ENCODE peak calls at places on chromosomes 5 and 9, in nine cellular contexts. One of them, this sample, is unnamed. For H3K9me3, the result is how much of the 10 kb centered on the place peaks cover.

GRCh38 chr5:54469655-54470054 is 14.2 kb downstream of the HSPB3 start:
- DNase-seq in lower lobe of right lung: no peak
- DNase-seq in psoas muscle: no peak
- DNase-seq in fibroblast of lung: no peak
- DNase-seq in neuronal stem cell: no peak
- DNase-seq in CD4-positive, alpha-beta memory T cell: no peak
- DNase-seq in esophagus squamous epithelium: no peak
- DNase-seq in tibial artery: no peak
- DNase-seq in lung: no peak
- DNase-seq in this sample: no peak

GRCh38 chr9:124126571-124127289 is 115.2 kb downstream of the LHX2 start:
- DNase-seq in lower lobe of right lung: peak
- DNase-seq in psoas muscle: peak
- DNase-seq in fibroblast of lung: peak
- DNase-seq in neuronal stem cell: peak
- DNase-seq in CD4-positive, alpha-beta memory T cell: peak
- DNase-seq in esophagus squamous epithelium: peak
- DNase-seq in tibial artery: peak
- DNase-seq in lung: peak
- DNase-seq in this sample: peak

GRCh38 chr5:110590187-110590586 is 136.3 kb downstream of the TMEM232 start:
- DNase-seq in lower lobe of right lung: no peak
- DNase-seq in psoas muscle: no peak
- DNase-seq in fibroblast of lung: peak
- DNase-seq in neuronal stem cell: no peak
- DNase-seq in CD4-positive, alpha-beta memory T cell: peak
- DNase-seq in esophagus squamous epithelium: no peak
- DNase-seq in tibial artery: no peak
- DNase-seq in lung: no peak
- DNase-seq in this sample: no peak

GRCh38 chr9:33506626-33507370 is 17.3 kb upstream of the ANKRD18B start:
- DNase-seq in lower lobe of right lung: no peak
- DNase-seq in psoas muscle: no peak
- DNase-seq in fibroblast of lung: peak
- DNase-seq in neuronal stem cell: no peak
- DNase-seq in CD4-positive, alpha-beta memory T cell: no peak
- DNase-seq in esophagus squamous epithelium: no peak
- DNase-seq in tibial artery: no peak
- DNase-seq in lung: peak
- DNase-seq in this sample: no peak

GRCh38 chr9:87713278-87713989 is 12.5 kb upstream of the CTSL start:
- DNase-seq in lower lobe of right lung: peak
- DNase-seq in psoas muscle: peak
- DNase-seq in fibroblast of lung: peak
- DNase-seq in neuronal stem cell: no peak
- DNase-seq in CD4-positive, alpha-beta memory T cell: no peak
- DNase-seq in esophagus squamous epithelium: peak
- DNase-seq in tibial artery: peak
- DNase-seq in lung: peak
- DNase-seq in this sample: no peak

GRCh38 chr9:5563417-5563815 is 53.1 kb downstream of the PDCD1LG2 start:
- DNase-seq in lower lobe of right lung: no peak
- DNase-seq in psoas muscle: no peak
- DNase-seq in fibroblast of lung: peak
- DNase-seq in neuronal stem cell: no peak
- DNase-seq in CD4-positive, alpha-beta memory T cell: no peak
- DNase-seq in esophagus squamous epithelium: no peak
- DNase-seq in tibial artery: no peak
- DNase-seq in lung: no peak
- DNase-seq in this sample: no peak

GRCh38 chr5:140737486-140737885 is 37.2 kb downstream of the ZMAT2 start:
- DNase-seq in lower lobe of right lung: no peak
- DNase-seq in psoas muscle: no peak
- DNase-seq in fibroblast of lung: no peak
- DNase-seq in neuronal stem cell: no peak
- DNase-seq in CD4-positive, alpha-beta memory T cell: no peak
- DNase-seq in esophagus squamous epithelium: no peak
- DNase-seq in tibial artery: no peak
- DNase-seq in lung: no peak
- DNase-seq in this sample: no peak

GRCh38 chr5:95861221-95861857 is 38.8 kb upstream of the GLRX start:
- DNase-seq in lower lobe of right lung: peak
- DNase-seq in psoas muscle: peak
- DNase-seq in fibroblast of lung: peak
- DNase-seq in neuronal stem cell: no peak
- DNase-seq in CD4-positive, alpha-beta memory T cell: no peak
- DNase-seq in esophagus squamous epithelium: peak
- DNase-seq in tibial artery: peak
- DNase-seq in lung: peak
- DNase-seq in this sample: no peak

GRCh38 chr5:980001-980588 is 28.5 kb upstream of the NKD2 start:
- DNase-seq in lower lobe of right lung: no peak
- DNase-seq in psoas muscle: no peak
- DNase-seq in fibroblast of lung: peak
- DNase-seq in neuronal stem cell: peak
- DNase-seq in CD4-positive, alpha-beta memory T cell: no peak
- DNase-seq in esophagus squamous epithelium: no peak
- DNase-seq in tibial artery: no peak
- DNase-seq in lung: no peak
- DNase-seq in this sample: no peak

GRCh38 chr5:102799017-102799416 is 43.9 kb downstream of the PAM start:
- DNase-seq in lower lobe of right lung: no peak
- DNase-seq in psoas muscle: no peak
- DNase-seq in fibroblast of lung: peak
- DNase-seq in neuronal stem cell: no peak
- DNase-seq in CD4-positive, alpha-beta memory T cell: no peak
- DNase-seq in esophagus squamous epithelium: no peak
- DNase-seq in tibial artery: no peak
- DNase-seq in lung: no peak
- DNase-seq in this sample: no peak

GRCh38 chr9:99385814-99386279 is 163.8 kb downstream of the SEC61B start:
- DNase-seq in lower lobe of right lung: no peak
- DNase-seq in psoas muscle: no peak
- DNase-seq in fibroblast of lung: peak
- DNase-seq in neuronal stem cell: no peak
- DNase-seq in CD4-positive, alpha-beta memory T cell: no peak
- DNase-seq in esophagus squamous epithelium: no peak
- DNase-seq in tibial artery: no peak
- DNase-seq in lung: no peak
- DNase-seq in this sample: no peak

GRCh38 chr5:172361566-172362238 is 78.1 kb upstream of the UBTD2 start:
- DNase-seq in lower lobe of right lung: peak
- DNase-seq in psoas muscle: peak
- DNase-seq in fibroblast of lung: peak
- DNase-seq in neuronal stem cell: no peak
- DNase-seq in CD4-positive, alpha-beta memory T cell: no peak
- DNase-seq in esophagus squamous epithelium: no peak
- DNase-seq in tibial artery: peak
- DNase-seq in lung: no peak
- DNase-seq in this sample: no peak

GRCh38 chr9:133707065-133707760 is 30.9 kb downstream of the SARDH start:
- DNase-seq in lower lobe of right lung: no peak
- DNase-seq in psoas muscle: peak
- DNase-seq in fibroblast of lung: peak
- DNase-seq in neuronal stem cell: no peak
- DNase-seq in CD4-positive, alpha-beta memory T cell: no peak
- DNase-seq in esophagus squamous epithelium: no peak
- DNase-seq in tibial artery: no peak
- DNase-seq in lung: no peak
- DNase-seq in this sample: no peak

GRCh38 chr5:156934450-156935211 is 28.4 kb downstream of the TIMD4 start:
- DNase-seq in lower lobe of right lung: no peak
- DNase-seq in psoas muscle: no peak
- DNase-seq in fibroblast of lung: no peak
- DNase-seq in neuronal stem cell: no peak
- DNase-seq in CD4-positive, alpha-beta memory T cell: peak
- DNase-seq in esophagus squamous epithelium: no peak
- DNase-seq in tibial artery: no peak
- DNase-seq in lung: no peak
- DNase-seq in this sample: no peak

GRCh38 chr5:89855417-89855816 is 554.1 kb downstream of the CETN3 start:
- DNase-seq in lower lobe of right lung: no peak
- DNase-seq in psoas muscle: no peak
- DNase-seq in fibroblast of lung: no peak
- DNase-seq in neuronal stem cell: no peak
- DNase-seq in CD4-positive, alpha-beta memory T cell: no peak
- DNase-seq in esophagus squamous epithelium: no peak
- DNase-seq in tibial artery: no peak
- DNase-seq in lung: no peak
- DNase-seq in this sample: no peak

GRCh38 chr5:77588175-77588574 is 50.3 kb downstream of the OTP start:
- DNase-seq in lower lobe of right lung: no peak
- DNase-seq in psoas muscle: no peak
- DNase-seq in fibroblast of lung: no peak
- DNase-seq in neuronal stem cell: no peak
- DNase-seq in CD4-positive, alpha-beta memory T cell: no peak
- DNase-seq in esophagus squamous epithelium: no peak
- DNase-seq in tibial artery: no peak
- DNase-seq in lung: no peak
- DNase-seq in this sample: no peak

GRCh38 chr5:81202652-81203051 is 30.5 kb upstream of the CKMT2 start:
- DNase-seq in lower lobe of right lung: no peak
- DNase-seq in psoas muscle: no peak
- DNase-seq in fibroblast of lung: no peak
- DNase-seq in neuronal stem cell: no peak
- DNase-seq in CD4-positive, alpha-beta memory T cell: no peak
- DNase-seq in esophagus squamous epithelium: no peak
- DNase-seq in tibial artery: no peak
- DNase-seq in lung: no peak
- DNase-seq in this sample: no peak

GRCh38 chr9:33453286-33453882 is 6.0 kb upstream of the AQP3 start:
- DNase-seq in lower lobe of right lung: no peak
- DNase-seq in psoas muscle: no peak
- DNase-seq in fibroblast of lung: peak
- DNase-seq in neuronal stem cell: no peak
- DNase-seq in CD4-positive, alpha-beta memory T cell: no peak
- DNase-seq in esophagus squamous epithelium: no peak
- DNase-seq in tibial artery: no peak
- DNase-seq in lung: no peak
- DNase-seq in this sample: no peak

DNA sequence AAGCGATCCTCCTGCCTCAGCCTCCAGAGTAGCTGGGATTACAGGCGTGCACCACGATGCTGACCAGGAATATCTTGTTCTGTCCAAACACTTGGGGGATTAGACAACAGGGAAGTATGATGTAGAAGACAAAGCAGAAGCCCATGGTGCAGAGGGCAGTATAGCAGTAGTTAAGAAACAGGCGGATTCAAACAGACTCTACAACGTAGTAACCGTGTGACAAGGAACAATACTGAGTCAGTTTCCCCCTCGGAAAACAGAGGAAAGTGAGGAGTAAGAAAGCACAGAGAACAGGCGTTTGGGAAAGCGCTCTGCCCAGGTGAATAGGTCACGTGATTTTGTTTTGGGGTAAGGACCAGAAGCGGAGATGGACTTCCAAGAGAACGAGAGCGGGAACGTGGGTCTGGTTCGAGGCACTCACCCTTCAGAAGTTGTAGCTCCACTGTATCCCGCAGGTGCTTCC is 337 bp downstream of the TRUB2 start:
- DNase-seq in lower lobe of right lung: no peak
- DNase-seq in psoas muscle: no peak
- DNase-seq in fibroblast of lung: no peak
- DNase-seq in neuronal stem cell: no peak
- DNase-seq in CD4-positive, alpha-beta memory T cell: no peak
- DNase-seq in esophagus squamous epithelium: no peak
- DNase-seq in tibial artery: no peak
- DNase-seq in lung: no peak
- DNase-seq in this sample: no peak
- H3K9me3 ChIP-seq in lower lobe of right lung: under half
- H3K9me3 ChIP-seq in psoas muscle: under half
- H3K9me3 ChIP-seq in fibroblast of lung: under half
- H3K9me3 ChIP-seq in neuronal stem cell: under half
- H3K9me3 ChIP-seq in CD4-positive, alpha-beta memory T cell: under half
- H3K9me3 ChIP-seq in esophagus squamous epithelium: under half
- H3K9me3 ChIP-seq in tibial artery: under half
- H3K9me3 ChIP-seq in lung: under half
- H3K9me3 ChIP-seq in this sample: under half

GRCh38 chr9:137354153-137354844 is 52.2 kb upstream of the NRARP start:
- DNase-seq in lower lobe of right lung: no peak
- DNase-seq in psoas muscle: no peak
- DNase-seq in fibroblast of lung: no peak
- DNase-seq in neuronal stem cell: no peak
- DNase-seq in CD4-positive, alpha-beta memory T cell: no peak
- DNase-seq in esophagus squamous epithelium: no peak
- DNase-seq in tibial artery: no peak
- DNase-seq in lung: no peak
- DNase-seq in this sample: no peak
- H3K9me3 ChIP-seq in lower lobe of right lung: under half
- H3K9me3 ChIP-seq in psoas muscle: under half
- H3K9me3 ChIP-seq in fibroblast of lung: under half
- H3K9me3 ChIP-seq in neuronal stem cell: under half
- H3K9me3 ChIP-seq in CD4-positive, alpha-beta memory T cell: under half
- H3K9me3 ChIP-seq in esophagus squamous epithelium: under half
- H3K9me3 ChIP-seq in tibial artery: under half
- H3K9me3 ChIP-seq in lung: under half
- H3K9me3 ChIP-seq in this sample: under half

DNA sequence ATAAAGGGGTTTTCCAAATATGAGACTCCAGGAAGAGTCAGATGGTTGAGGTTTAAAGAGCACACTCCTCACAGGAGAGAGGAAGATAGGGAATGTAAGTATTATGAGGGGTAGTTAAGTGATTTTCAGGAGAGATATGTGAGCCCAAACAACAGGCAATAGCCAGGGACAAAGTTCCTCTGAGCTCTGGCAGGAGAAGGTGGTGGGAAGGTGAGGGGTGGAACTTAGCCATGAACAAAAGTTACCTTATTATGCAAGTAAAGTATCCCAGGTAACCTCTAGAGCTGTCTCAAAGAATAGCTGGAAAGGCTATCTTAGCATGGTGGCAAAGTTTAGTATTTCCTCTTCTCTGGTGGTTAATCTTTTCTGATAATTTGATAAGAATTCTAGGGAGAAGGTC is 450.5 kb upstream of the PTPRD start:
- DNase-seq in lower lobe of right lung: no peak
- DNase-seq in psoas muscle: no peak
- DNase-seq in fibroblast of lung: no peak
- DNase-seq in neuronal stem cell: no peak
- DNase-seq in CD4-positive, alpha-beta memory T cell: no peak
- DNase-seq in esophagus squamous epithelium: no peak
- DNase-seq in tibial artery: no peak
- DNase-seq in lung: no peak
- DNase-seq in this sample: no peak
- H3K9me3 ChIP-seq in lower lobe of right lung: under half
- H3K9me3 ChIP-seq in psoas muscle: under half
- H3K9me3 ChIP-seq in fibroblast of lung: under half
- H3K9me3 ChIP-seq in neuronal stem cell: under half
- H3K9me3 ChIP-seq in CD4-positive, alpha-beta memory T cell: under half
- H3K9me3 ChIP-seq in esophagus squamous epithelium: under half
- H3K9me3 ChIP-seq in tibial artery: under half
- H3K9me3 ChIP-seq in lung: under half
- H3K9me3 ChIP-seq in this sample: under half

DNA sequence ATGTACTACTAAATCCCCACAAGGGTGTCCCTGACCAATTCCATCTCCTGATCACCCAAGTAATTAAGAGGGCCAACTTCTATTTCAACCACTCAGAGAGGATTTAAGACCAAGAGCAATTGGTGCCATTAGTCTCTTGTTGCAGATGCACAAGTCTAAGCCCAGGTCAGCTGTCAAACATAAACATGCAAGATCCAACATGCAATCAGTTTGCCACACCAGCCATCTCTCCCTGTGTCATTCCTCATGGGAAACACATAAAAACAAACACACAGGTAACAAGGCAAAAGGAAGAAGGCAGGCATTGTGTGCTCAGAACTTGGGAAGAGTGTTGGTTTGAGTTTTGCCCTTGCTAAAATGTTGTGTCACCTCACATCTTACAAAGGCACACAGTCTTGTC is 139.2 kb downstream of the SPOCK1 start:
- DNase-seq in lower lobe of right lung: no peak
- DNase-seq in psoas muscle: no peak
- DNase-seq in fibroblast of lung: no peak
- DNase-seq in neuronal stem cell: no peak
- DNase-seq in CD4-positive, alpha-beta memory T cell: no peak
- DNase-seq in esophagus squamous epithelium: no peak
- DNase-seq in tibial artery: no peak
- DNase-seq in lung: no peak
- DNase-seq in this sample: no peak
- H3K9me3 ChIP-seq in lower lobe of right lung: under half
- H3K9me3 ChIP-seq in psoas muscle: under half
- H3K9me3 ChIP-seq in fibroblast of lung: under half
- H3K9me3 ChIP-seq in neuronal stem cell: under half
- H3K9me3 ChIP-seq in CD4-positive, alpha-beta memory T cell: under half
- H3K9me3 ChIP-seq in esophagus squamous epithelium: under half
- H3K9me3 ChIP-seq in tibial artery: under half
- H3K9me3 ChIP-seq in lung: under half
- H3K9me3 ChIP-seq in this sample: under half